ENCODE peak calls at places on chromosome 19, in six cellular contexts. J is tibial nerve, Y is lower lobe of right lung, O is DND-41, P is adrenal gland, G is cardiac muscle cell. X is an unnamed sample. For H3K36me3, the result is how much of the 10 kb centered on the place peaks cover.

GRCh38 chr19:42279902-42280760 is 11.1 kb downstream of the CIC start:
- DNase-seq in Y (peak), G (peak), P (peak), O (peak), J (peak), X (peak)

GRCh38 chr19:57682226-57682766 is 519 bp downstream of the ZNF551 start:
- DNase-seq in J (no peak), Y (no peak), P (no peak), G (no peak), O (no peak), X (no peak)

GRCh38 chr19:12834418-12834943 is at the start of gene RTBDN:
- DNase-seq in Y (no peak), O (no peak), P (no peak), J (no peak), G (no peak), X (no peak)

GRCh38 chr19:37966211-37967072 is 59.4 kb downstream of the SIPA1L3 start:
- DNase-seq in P (no peak), O (no peak), J (no peak), G (no peak), Y (peak), X (no peak)

GRCh38 chr19:8607386-8607785 is 3.1 kb downstream of the ADAMTS10 start:
- DNase-seq in P (no peak), Y (no peak), O (no peak), G (no peak), J (no peak), X (peak)

GRCh38 chr19:12838893-12839656 is 760 bp downstream of the MAST1 start:
- DNase-seq in O (peak), G (no peak), P (no peak), Y (no peak), J (no peak), X (no peak)

GRCh38 chr19:35264281-35265125 is 4.3 kb upstream of the USF2 start:
- DNase-seq in Y (peak), P (peak), J (peak), G (no peak), O (no peak), X (no peak)

GRCh38 chr19:1260749-1261511 is 8.2 kb upstream of the CIRBP start:
- DNase-seq in P (peak), O (peak), J (peak), Y (peak), G (peak), X (peak)

GRCh38 chr19:47266401-47266885 is 8.2 kb upstream of the INAFM1 start:
- DNase-seq in J (no peak), Y (no peak), O (no peak), G (no peak), P (peak), X (no peak)

GRCh38 chr19:55384576-55385235 is 614 bp upstream of the TMEM238 start:
- DNase-seq in J (no peak), G (no peak), P (peak), O (peak), Y (peak), X (no peak)

GRCh38 chr19:18357442-18358264 is 17.3 kb downstream of the PGPEP1 start:
- DNase-seq in G (no peak), P (peak), O (no peak), Y (no peak), J (no peak), X (no peak)

GRCh38 chr19:342128-342455 is 2.5 kb downstream of the MIER2 start:
- DNase-seq in Y (no peak), J (no peak), G (no peak), O (no peak), P (no peak), X (no peak)

GRCh38 chr19:39843919-39844793 is 2.0 kb downstream of the FBL start:
- DNase-seq in J (no peak), Y (no peak), P (peak), O (peak), G (peak), X (no peak)

GRCh38 chr19:10256551-10256950 is 4.5 kb downstream of the MRPL4 start:
- DNase-seq in J (no peak), O (no peak), Y (no peak), P (no peak), G (no peak), X (no peak)

GRCh38 chr19:34838753-34839431 is 65.9 kb upstream of the ZNF599 start:
- DNase-seq in J (no peak), P (no peak), O (no peak), G (peak), Y (no peak), X (no peak)

GRCh38 chr19:18107235-18108083 is 9.9 kb downstream of the MAST3 start:
- DNase-seq in J (no peak), G (no peak), P (no peak), O (no peak), Y (peak), X (no peak)

GRCh38 chr19:21698215-21698614 is 69.2 kb downstream of the ZNF100 start:
- DNase-seq in P (no peak), G (peak), O (no peak), Y (no peak), J (no peak), X (no peak)

GRCh38 chr19:51259348-51260245 is 8.7 kb downstream of the SIGLECL1 start:
- DNase-seq in P (peak), Y (no peak), O (peak), J (no peak), G (peak), X (no peak)

GRCh38 chr19:55436847-55437246 is 6.3 kb downstream of the SHISA7 start:
- DNase-seq in O (no peak), P (no peak), G (no peak), J (no peak), Y (no peak), X (no peak)

GRCh38 chr19:40366697-40367561 is 18.4 kb downstream of the PLD3 start:
- DNase-seq in O (no peak), J (no peak), P (no peak), G (peak), Y (peak), X (no peak)

GRCh38 chr19:39514840-39515550 is at the start of gene SELENOV:
- DNase-seq in G (peak), P (no peak), O (no peak), J (no peak), Y (no peak), X (no peak)

GRCh38 chr19:8494158-8494557 is 8.3 kb downstream of the PRAM1 start:
- DNase-seq in O (peak), Y (no peak), P (no peak), J (no peak), G (no peak), X (no peak)

GRCh38 chr19:1393841-1394240 is 7.5 kb downstream of the GAMT start:
- DNase-seq in O (no peak), P (no peak), G (no peak), Y (no peak), J (no peak), X (no peak)

GRCh38 chr19:953501-954271 is 27.9 kb downstream of the ARID3A start:
- DNase-seq in G (peak), J (no peak), P (no peak), O (no peak), Y (no peak), X (no peak)

GRCh38 chr19:55027472-55028337 is 10.4 kb downstream of the GP6 start:
- DNase-seq in P (no peak), J (no peak), G (no peak), O (no peak), Y (no peak), X (no peak)

GRCh38 chr19:18117364-18117691 is 19.8 kb downstream of the MAST3 start:
- DNase-seq in J (no peak), O (no peak), P (no peak), Y (no peak), G (no peak), X (no peak)

GRCh38 chr19:12484011-12484370 is 625 bp downstream of the ZNF709 start:
- DNase-seq in P (no peak), O (no peak), G (no peak), Y (no peak), J (no peak), X (no peak)

GRCh38 chr19:54429545-54430227 is 14.4 kb downstream of the TTYH1 start:
- DNase-seq in G (no peak), J (no peak), Y (no peak), P (no peak), O (no peak), X (no peak)

GRCh38 chr19:34172661-34173144 is 399 bp downstream of the LSM14A start:
- DNase-seq in J (no peak), P (peak), O (no peak), G (no peak), Y (peak), X (no peak)

GRCh38 chr19:9306443-9306842 is 3.2 kb downstream of the ZNF699 start:
- DNase-seq in J (no peak), G (no peak), Y (no peak), P (no peak), O (no peak), X (no peak)

GRCh38 chr19:28878862-28879566 is 333.9 kb downstream of the UQCRFS1 start:
- DNase-seq in P (peak), G (peak), Y (peak), J (peak), O (peak), X (peak)

GRCh38 chr19:34881982-34882381 is 44.7 kb upstream of the ZNF30 start:
- DNase-seq in J (no peak), P (no peak), G (no peak), Y (no peak), O (no peak), X (no peak)

GRCh38 chr19:23470873-23471555 is 75.7 kb upstream of the ZNF91 start:
- DNase-seq in O (no peak), P (no peak), Y (no peak), J (no peak), G (no peak), X (no peak)

GRCh38 chr19:37817180-37817911 is 38.0 kb upstream of the ZNF573 start:
- DNase-seq in O (no peak), G (peak), Y (peak), P (peak), J (peak), X (peak)

GRCh38 chr19:50794074-50794777 is 4.0 kb downstream of the ACP4 start:
- DNase-seq in O (peak), J (no peak), G (no peak), Y (no peak), P (no peak), X (no peak)

GRCh38 chr19:53868091-53868891 is 608 bp downstream of the MYADM start:
- DNase-seq in O (no peak), G (peak), J (no peak), Y (peak), P (peak), X (peak)

GRCh38 chr19:15897026-15897737 is 692 bp downstream of the CYP4F2 start:
- DNase-seq in O (no peak), P (no peak), Y (no peak), G (no peak), J (no peak), X (no peak)

GRCh38 chr19:5593245-5593962 is 25.7 kb upstream of the TINCR start:
- DNase-seq in P (no peak), O (no peak), G (no peak), Y (no peak), J (no peak), X (no peak)
- H3K36me3 ChIP-seq in P (under half), O (half or more), G (half or more), Y (half or more), J (half or more), X (half or more)

GRCh38 chr19:4013886-4014540 is 6.5 kb downstream of the PIAS4 start:
- DNase-seq in Y (no peak), J (no peak), O (no peak), P (peak), G (no peak), X (no peak)

GRCh38 chr19:4016486-4016885 is 8.9 kb downstream of the PIAS4 start:
- DNase-seq in P (no peak), Y (no peak), J (no peak), O (no peak), G (no peak), X (no peak)

GRCh38 chr19:4015705-4016402 is 8.3 kb downstream of the PIAS4 start:
- DNase-seq in Y (no peak), G (no peak), O (no peak), P (peak), J (no peak), X (no peak)

GRCh38 chr19:4012975-4013634 is 5.6 kb downstream of the PIAS4 start:
- DNase-seq in G (no peak), J (no peak), P (no peak), Y (no peak), O (no peak), X (no peak)

GRCh38 chr19:4014541-4015491 is 7.3 kb downstream of the PIAS4 start:
- DNase-seq in J (no peak), P (peak), Y (no peak), O (peak), G (no peak), X (no peak)
- H3K36me3 ChIP-seq in J (under half), P (under half), Y (half or more), O (half or more), G (under half), X (under half)

DNA sequence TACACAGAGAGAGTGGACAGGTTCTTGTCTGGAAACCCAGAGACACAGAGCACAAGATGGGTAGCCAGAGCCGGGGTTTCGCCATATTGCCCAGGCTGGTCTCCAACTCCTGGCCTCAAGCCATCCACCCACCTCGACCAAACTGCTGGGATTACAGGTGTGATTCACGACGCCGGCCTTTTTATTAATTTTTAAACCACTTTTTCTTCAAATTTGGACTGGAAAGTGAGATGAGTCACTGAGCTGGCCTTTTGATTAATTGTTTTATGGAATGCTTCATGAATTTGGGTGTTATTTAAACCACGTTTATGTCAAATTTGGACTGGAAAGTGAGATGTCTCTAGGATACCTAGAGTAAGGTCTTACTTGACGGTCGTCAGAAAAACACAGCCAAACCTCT is 12.1 kb upstream of the IGFL1 start:
- DNase-seq in O (no peak), G (no peak), Y (no peak), J (no peak), P (no peak), X (no peak)
- H3K36me3 ChIP-seq in O (under half), G (under half), Y (under half), J (under half), P (under half), X (under half)

DNA sequence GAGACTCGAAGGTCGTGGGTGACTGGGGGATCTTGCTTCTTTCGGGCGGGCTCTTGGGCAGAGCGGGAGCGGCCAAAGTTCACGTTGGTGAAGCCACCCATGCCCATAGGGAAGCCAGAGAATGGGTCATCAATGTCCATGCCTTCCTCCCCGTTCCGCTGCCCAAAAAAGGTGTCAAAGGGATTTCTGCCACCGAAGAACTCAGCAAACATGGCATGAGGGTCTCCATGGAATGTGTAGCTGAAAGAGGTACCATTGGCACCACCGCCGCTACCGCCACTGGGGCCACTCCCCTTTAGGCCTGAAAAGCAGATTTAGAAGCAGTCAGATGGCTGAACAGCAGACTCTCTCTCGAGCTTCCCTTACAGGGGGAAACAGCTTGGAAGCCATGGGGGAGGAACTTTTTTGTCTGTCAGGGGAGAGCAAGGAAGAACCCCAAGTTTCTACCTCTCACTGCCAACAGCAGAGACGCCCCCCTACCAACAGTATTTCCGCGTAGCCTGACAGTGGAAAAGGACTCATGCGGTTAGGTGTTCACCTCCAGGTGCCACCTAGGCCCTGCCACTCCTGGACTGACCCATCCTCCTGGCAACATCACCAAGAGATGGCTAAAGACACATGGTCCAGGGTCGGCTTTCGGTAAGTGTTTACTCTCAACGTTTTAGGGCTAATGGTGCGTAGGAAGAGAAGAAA is 1.3 kb downstream of the DNAJB1 start:
- DNase-seq in Y (no peak), J (no peak), G (no peak), P (no peak), O (no peak), X (no peak)
- H3K36me3 ChIP-seq in Y (under half), J (under half), G (under half), P (under half), O (under half), X (under half)

GRCh38 chr19:7119582-7119981 is 50.1 kb downstream of the ZNF557 start:
- DNase-seq in P (no peak), J (no peak), O (no peak), G (no peak), Y (no peak), X (no peak)

GRCh38 chr19:7113233-7113632 is 43.7 kb downstream of the ZNF557 start:
- DNase-seq in P (no peak), O (no peak), J (no peak), G (no peak), Y (no peak), X (no peak)

GRCh38 chr19:7115721-7116120 is 46.2 kb downstream of the ZNF557 start:
- DNase-seq in G (no peak), P (no peak), Y (no peak), J (no peak), O (no peak), X (no peak)

GRCh38 chr19:7120499-7120898 is 51.0 kb downstream of the ZNF557 start:
- DNase-seq in J (no peak), O (no peak), G (no peak), Y (no peak), P (no peak), X (no peak)

DNA sequence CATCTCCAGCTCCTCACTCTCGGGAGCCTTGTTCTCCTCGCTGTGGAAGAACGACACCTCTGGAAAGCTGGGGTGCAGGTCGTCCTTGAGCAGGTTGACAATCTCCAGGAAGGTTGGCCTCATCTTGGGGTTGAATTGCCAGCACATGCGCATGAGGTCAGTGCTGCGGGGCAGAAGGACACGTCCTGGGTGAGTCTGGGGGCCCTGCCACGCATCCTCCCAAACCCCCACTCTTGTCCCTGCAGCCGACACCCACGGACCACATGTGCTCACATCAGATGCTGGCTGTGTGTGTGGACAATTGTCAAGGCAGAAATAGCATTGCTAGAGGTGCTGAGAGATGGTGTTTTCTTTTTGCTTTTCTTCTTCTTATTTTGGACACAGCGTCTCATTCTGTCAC is 47.7 kb downstream of the ZNF557 start:
- DNase-seq in P (no peak), O (no peak), G (no peak), Y (no peak), J (no peak), X (no peak)
- H3K36me3 ChIP-seq in P (under half), O (under half), G (under half), Y (half or more), J (half or more), X (under half)

DNA sequence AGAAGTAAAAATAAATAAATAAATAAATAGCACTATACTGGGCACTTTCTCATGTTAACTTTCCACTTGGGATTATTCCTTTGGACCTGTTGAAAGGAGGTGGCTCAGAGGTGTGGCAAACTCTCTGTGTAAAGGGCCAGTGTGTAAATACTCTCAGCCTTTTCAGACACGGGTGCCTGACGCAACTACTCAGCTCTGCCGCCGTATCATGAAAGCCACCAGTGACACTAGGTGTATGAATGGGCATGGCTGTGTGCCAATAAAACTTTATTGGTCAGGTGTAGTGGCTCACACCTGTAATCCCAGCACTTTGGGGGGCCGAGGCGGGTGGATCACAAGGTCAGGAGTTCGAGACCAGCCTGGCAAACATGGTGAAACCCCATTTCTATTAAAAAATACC is 20.1 kb upstream of the SLC39A3 start:
- DNase-seq in Y (no peak), G (no peak), O (no peak), J (no peak), P (no peak), X (no peak)
- H3K36me3 ChIP-seq in Y (half or more), G (under half), O (half or more), J (half or more), P (under half), X (half or more)

DNA sequence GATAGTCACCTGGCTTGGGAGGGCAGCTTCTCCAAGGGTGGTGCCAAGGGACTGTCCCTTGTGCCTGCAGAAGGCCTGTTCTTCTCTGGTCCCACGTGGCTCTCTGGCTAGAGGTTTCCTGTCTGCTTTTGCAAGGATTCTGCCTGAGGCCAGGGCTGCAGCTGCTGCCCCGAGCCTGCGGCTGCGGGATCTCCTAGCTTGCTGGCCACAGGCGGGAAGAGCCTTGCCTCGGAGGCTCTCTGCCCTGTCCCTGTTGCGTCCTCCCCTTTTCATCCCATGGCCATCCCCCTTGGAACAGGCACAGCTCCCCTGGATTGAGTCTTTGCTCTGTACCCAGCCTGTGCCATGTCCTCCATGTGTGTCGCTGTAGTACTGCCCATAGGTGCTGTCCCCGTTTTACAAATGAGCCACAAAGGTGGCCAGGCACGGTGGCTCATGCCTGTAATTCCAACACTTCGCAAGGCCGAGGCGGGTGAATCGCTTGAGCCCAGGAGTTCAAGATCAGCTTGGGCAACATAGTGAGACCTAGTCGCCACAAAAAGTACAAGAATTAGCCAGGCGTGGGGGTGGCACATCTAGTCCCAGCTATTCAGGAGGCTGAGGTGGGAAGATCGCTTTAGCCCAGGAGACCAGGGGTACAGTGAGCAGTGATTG is 9.1 kb downstream of the IRF3 start:
- DNase-seq in G (no peak), Y (no peak), P (no peak), J (no peak), O (no peak), X (no peak)
- H3K36me3 ChIP-seq in G (under half), Y (half or more), P (under half), J (half or more), O (half or more), X (half or more)

X was measured in right atrium auricular region.